ENCODE peak calls at places on chromosomes 2 and 18, in nine cellular contexts. One of them, this sample, is unnamed.

GRCh38 chr18:48956378-48956777 is 5.6 kb upstream of the SMAD7 start:
- DNase-seq in CD8-positive, alpha-beta T cell: no peak
- DNase-seq in nephron progenitor cell: no peak
- DNase-seq in heart left ventricle: no peak
- DNase-seq in stomach: no peak
- DNase-seq in progenitor cell of endocrine pancreas: no peak
- DNase-seq in dorsolateral prefrontal cortex: no peak
- DNase-seq in GM10248: no peak
- DNase-seq in fibroblast of pulmonary artery: peak; percentile 92
- DNase-seq in this sample: no peak

GRCh38 chr2:37566517-37566961 is 104.9 kb downstream of the CDC42EP3 start:
- DNase-seq in CD8-positive, alpha-beta T cell: no peak
- DNase-seq in nephron progenitor cell: no peak
- DNase-seq in heart left ventricle: no peak
- DNase-seq in stomach: no peak
- DNase-seq in progenitor cell of endocrine pancreas: no peak
- DNase-seq in dorsolateral prefrontal cortex: no peak
- DNase-seq in GM10248: no peak
- DNase-seq in fibroblast of pulmonary artery: peak; percentile 49
- DNase-seq in this sample: no peak

GRCh38 chr2:239721991-239722759 is 303.0 kb downstream of the NDUFA10 start:
- DNase-seq in CD8-positive, alpha-beta T cell: no peak
- DNase-seq in nephron progenitor cell: no peak
- DNase-seq in heart left ventricle: no peak
- DNase-seq in stomach: peak; percentile 16
- DNase-seq in progenitor cell of endocrine pancreas: no peak
- DNase-seq in dorsolateral prefrontal cortex: no peak
- DNase-seq in GM10248: no peak
- DNase-seq in fibroblast of pulmonary artery: no peak
- DNase-seq in this sample: no peak

GRCh38 chr2:196166876-196167275 is 4.5 kb downstream of the STK17B start:
- DNase-seq in CD8-positive, alpha-beta T cell: no peak
- DNase-seq in nephron progenitor cell: no peak
- DNase-seq in heart left ventricle: no peak
- DNase-seq in stomach: no peak
- DNase-seq in progenitor cell of endocrine pancreas: no peak
- DNase-seq in dorsolateral prefrontal cortex: no peak
- DNase-seq in GM10248: no peak
- DNase-seq in fibroblast of pulmonary artery: peak; percentile 66
- DNase-seq in this sample: no peak

GRCh38 chr2:158463496-158464095 is 6.8 kb downstream of the PKP4 start:
- DNase-seq in CD8-positive, alpha-beta T cell: no peak
- DNase-seq in nephron progenitor cell: peak; percentile 14
- DNase-seq in heart left ventricle: no peak
- DNase-seq in stomach: no peak
- DNase-seq in progenitor cell of endocrine pancreas: no peak
- DNase-seq in dorsolateral prefrontal cortex: no peak
- DNase-seq in GM10248: no peak
- DNase-seq in fibroblast of pulmonary artery: peak; percentile 21
- DNase-seq in this sample: no peak

GRCh38 chr2:200467806-200468686 is 41.8 kb downstream of the KCTD18 start:
- DNase-seq in CD8-positive, alpha-beta T cell: no peak
- DNase-seq in nephron progenitor cell: no peak
- DNase-seq in heart left ventricle: no peak
- DNase-seq in stomach: no peak
- DNase-seq in progenitor cell of endocrine pancreas: no peak
- DNase-seq in dorsolateral prefrontal cortex: no peak
- DNase-seq in GM10248: no peak
- DNase-seq in fibroblast of pulmonary artery: no peak
- DNase-seq in this sample: no peak

GRCh38 chr2:238940806-238941205 is 92.9 kb downstream of the TWIST2 start:
- DNase-seq in CD8-positive, alpha-beta T cell: no peak
- DNase-seq in nephron progenitor cell: no peak
- DNase-seq in heart left ventricle: no peak
- DNase-seq in stomach: no peak
- DNase-seq in progenitor cell of endocrine pancreas: no peak
- DNase-seq in dorsolateral prefrontal cortex: no peak
- DNase-seq in GM10248: no peak
- DNase-seq in fibroblast of pulmonary artery: no peak
- DNase-seq in this sample: no peak

GRCh38 chr2:217854684-217855083 is 148.1 kb downstream of the TNS1 start:
- DNase-seq in CD8-positive, alpha-beta T cell: no peak
- DNase-seq in nephron progenitor cell: no peak
- DNase-seq in heart left ventricle: no peak
- DNase-seq in stomach: no peak
- DNase-seq in progenitor cell of endocrine pancreas: no peak
- DNase-seq in dorsolateral prefrontal cortex: no peak
- DNase-seq in GM10248: no peak
- DNase-seq in fibroblast of pulmonary artery: no peak
- DNase-seq in this sample: no peak

GRCh38 chr2:160269803-160270570 is 69.9 kb upstream of the ITGB6 start:
- DNase-seq in CD8-positive, alpha-beta T cell: peak; percentile 66
- DNase-seq in nephron progenitor cell: peak; percentile 82
- DNase-seq in heart left ventricle: peak; percentile 92
- DNase-seq in stomach: peak; percentile 79
- DNase-seq in progenitor cell of endocrine pancreas: peak; percentile 77
- DNase-seq in dorsolateral prefrontal cortex: peak; percentile 66
- DNase-seq in GM10248: peak; percentile 70
- DNase-seq in fibroblast of pulmonary artery: peak; percentile 95
- DNase-seq in this sample: peak; percentile 64

GRCh38 chr2:124162256-124162655 is 137.2 kb downstream of the CNTNAP5 start:
- DNase-seq in CD8-positive, alpha-beta T cell: no peak
- DNase-seq in nephron progenitor cell: no peak
- DNase-seq in heart left ventricle: no peak
- DNase-seq in stomach: no peak
- DNase-seq in progenitor cell of endocrine pancreas: no peak
- DNase-seq in dorsolateral prefrontal cortex: no peak
- DNase-seq in GM10248: no peak
- DNase-seq in fibroblast of pulmonary artery: no peak
- DNase-seq in this sample: no peak

GRCh38 chr2:23685201-23685600 is 241.7 kb downstream of the ATAD2B start:
- DNase-seq in CD8-positive, alpha-beta T cell: no peak
- DNase-seq in nephron progenitor cell: no peak
- DNase-seq in heart left ventricle: no peak
- DNase-seq in stomach: no peak
- DNase-seq in progenitor cell of endocrine pancreas: no peak
- DNase-seq in dorsolateral prefrontal cortex: no peak
- DNase-seq in GM10248: no peak
- DNase-seq in fibroblast of pulmonary artery: no peak
- DNase-seq in this sample: no peak

GRCh38 chr2:88857274-88857741 is 165.8 kb downstream of the RPIA start:
- DNase-seq in CD8-positive, alpha-beta T cell: no peak
- DNase-seq in nephron progenitor cell: no peak
- DNase-seq in heart left ventricle: no peak
- DNase-seq in stomach: no peak
- DNase-seq in progenitor cell of endocrine pancreas: no peak
- DNase-seq in dorsolateral prefrontal cortex: no peak
- DNase-seq in GM10248: no peak
- DNase-seq in fibroblast of pulmonary artery: no peak
- DNase-seq in this sample: no peak

GRCh38 chr2:217903859-217904613 is 98.8 kb downstream of the TNS1 start:
- DNase-seq in CD8-positive, alpha-beta T cell: no peak
- DNase-seq in nephron progenitor cell: peak; percentile 61
- DNase-seq in heart left ventricle: peak; percentile 92
- DNase-seq in stomach: peak; percentile 81
- DNase-seq in progenitor cell of endocrine pancreas: no peak
- DNase-seq in dorsolateral prefrontal cortex: peak; percentile 42
- DNase-seq in GM10248: no peak
- DNase-seq in fibroblast of pulmonary artery: peak; percentile 88
- DNase-seq in this sample: no peak

GRCh38 chr2:46368416-46368815 is 71.2 kb downstream of the EPAS1 start:
- DNase-seq in CD8-positive, alpha-beta T cell: no peak
- DNase-seq in nephron progenitor cell: no peak
- DNase-seq in heart left ventricle: no peak
- DNase-seq in stomach: no peak
- DNase-seq in progenitor cell of endocrine pancreas: no peak
- DNase-seq in dorsolateral prefrontal cortex: no peak
- DNase-seq in GM10248: no peak
- DNase-seq in fibroblast of pulmonary artery: no peak
- DNase-seq in this sample: no peak

GRCh38 chr18:53567935-53568574 is 656.4 kb downstream of the MBD2 start:
- DNase-seq in CD8-positive, alpha-beta T cell: no peak
- DNase-seq in nephron progenitor cell: peak; percentile 11
- DNase-seq in heart left ventricle: no peak
- DNase-seq in stomach: no peak
- DNase-seq in progenitor cell of endocrine pancreas: no peak
- DNase-seq in dorsolateral prefrontal cortex: no peak
- DNase-seq in GM10248: peak; percentile 41
- DNase-seq in fibroblast of pulmonary artery: peak; percentile 57
- DNase-seq in this sample: no peak
- TF ChIP-seq CTCF in CD8-positive, alpha-beta T cell: peak; percentile 42
- TF ChIP-seq CTCF in nephron progenitor cell: peak; percentile 62
- TF ChIP-seq CTCF in heart left ventricle: peak; percentile 49
- TF ChIP-seq CTCF in stomach: peak; percentile 51
- TF ChIP-seq CTCF in progenitor cell of endocrine pancreas: peak; percentile 66
- TF ChIP-seq CTCF in dorsolateral prefrontal cortex: peak; percentile 67
- TF ChIP-seq CTCF in GM10248: peak; percentile 58
- TF ChIP-seq CTCF in fibroblast of pulmonary artery: peak; percentile 64
- TF ChIP-seq CTCF in this sample: peak; percentile 40

GRCh38 chr2:36545871-36546416 is 52.0 kb downstream of the FEZ2 start:
- DNase-seq in CD8-positive, alpha-beta T cell: no peak
- DNase-seq in nephron progenitor cell: no peak
- DNase-seq in heart left ventricle: no peak
- DNase-seq in stomach: no peak
- DNase-seq in progenitor cell of endocrine pancreas: no peak
- DNase-seq in dorsolateral prefrontal cortex: no peak
- DNase-seq in GM10248: no peak
- DNase-seq in fibroblast of pulmonary artery: no peak
- DNase-seq in this sample: no peak
- TF ChIP-seq CTCF in CD8-positive, alpha-beta T cell: no peak
- TF ChIP-seq CTCF in nephron progenitor cell: no peak
- TF ChIP-seq CTCF in heart left ventricle: no peak
- TF ChIP-seq CTCF in stomach: peak; percentile 8
- TF ChIP-seq CTCF in progenitor cell of endocrine pancreas: no peak
- TF ChIP-seq CTCF in dorsolateral prefrontal cortex: no peak
- TF ChIP-seq CTCF in GM10248: no peak
- TF ChIP-seq CTCF in fibroblast of pulmonary artery: no peak
- TF ChIP-seq CTCF in this sample: no peak

GRCh38 chr2:59025157-59025757 is 784.1 kb upstream of the FANCL start:
- DNase-seq in CD8-positive, alpha-beta T cell: peak; percentile 13
- DNase-seq in nephron progenitor cell: peak; percentile 72
- DNase-seq in heart left ventricle: no peak
- DNase-seq in stomach: peak; percentile 27
- DNase-seq in progenitor cell of endocrine pancreas: peak; percentile 24
- DNase-seq in dorsolateral prefrontal cortex: peak; percentile 10
- DNase-seq in GM10248: peak; percentile 24
- DNase-seq in fibroblast of pulmonary artery: peak; percentile 56
- DNase-seq in this sample: peak; percentile 50
- TF ChIP-seq CTCF in CD8-positive, alpha-beta T cell: no peak
- TF ChIP-seq CTCF in nephron progenitor cell: peak; percentile 88
- TF ChIP-seq CTCF in heart left ventricle: peak; percentile 37
- TF ChIP-seq CTCF in stomach: peak; percentile 42
- TF ChIP-seq CTCF in progenitor cell of endocrine pancreas: peak; percentile 91
- TF ChIP-seq CTCF in dorsolateral prefrontal cortex: peak; percentile 55
- TF ChIP-seq CTCF in GM10248: peak; percentile 77
- TF ChIP-seq CTCF in fibroblast of pulmonary artery: peak; percentile 84
- TF ChIP-seq CTCF in this sample: peak; percentile 45

DNA sequence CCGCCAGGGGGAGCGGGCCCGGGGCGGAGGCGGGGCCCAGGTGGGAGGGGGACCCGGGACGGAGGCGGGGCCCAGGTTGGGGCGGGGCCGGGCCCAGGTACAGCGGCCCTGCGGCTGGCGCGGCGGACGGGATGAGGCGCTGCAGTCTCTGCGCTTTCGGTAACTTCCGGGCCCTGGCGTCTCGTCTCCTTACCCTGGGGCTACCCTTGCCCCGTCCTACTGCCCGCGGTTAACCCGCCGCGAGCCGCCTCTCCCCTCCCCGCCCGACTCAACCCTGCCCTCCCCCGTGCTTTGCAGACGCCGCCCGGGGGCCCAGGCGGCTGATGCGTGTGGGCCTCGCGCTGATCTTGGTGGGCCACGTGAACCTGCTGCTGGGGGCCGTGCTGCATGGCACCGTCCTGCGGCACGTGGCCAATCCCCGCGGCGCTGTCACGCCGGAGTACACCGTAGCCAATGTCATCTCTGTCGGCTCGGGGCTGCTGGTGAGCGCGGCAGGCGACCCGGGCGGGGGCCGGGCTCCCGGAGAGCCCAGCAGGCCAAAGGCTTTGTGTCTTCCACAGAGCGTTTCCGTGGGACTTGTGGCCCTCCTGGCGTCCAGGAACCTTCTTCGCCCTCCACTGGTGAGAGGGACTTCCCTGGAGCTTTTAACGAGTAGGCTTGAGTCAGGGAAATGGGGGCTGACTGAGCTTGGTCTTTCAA is at the start of gene KRTCAP3:
- DNase-seq in CD8-positive, alpha-beta T cell: peak; percentile 39
- DNase-seq in nephron progenitor cell: peak; percentile 76
- DNase-seq in heart left ventricle: no peak
- DNase-seq in stomach: peak; percentile 87
- DNase-seq in progenitor cell of endocrine pancreas: peak; percentile 73
- DNase-seq in dorsolateral prefrontal cortex: peak; percentile 23
- DNase-seq in GM10248: peak; percentile 82
- DNase-seq in fibroblast of pulmonary artery: no peak
- DNase-seq in this sample: peak; percentile 68
- TF ChIP-seq CTCF in CD8-positive, alpha-beta T cell: no peak
- TF ChIP-seq CTCF in nephron progenitor cell: no peak
- TF ChIP-seq CTCF in heart left ventricle: no peak
- TF ChIP-seq CTCF in stomach: no peak
- TF ChIP-seq CTCF in progenitor cell of endocrine pancreas: peak; percentile 62
- TF ChIP-seq CTCF in dorsolateral prefrontal cortex: no peak
- TF ChIP-seq CTCF in GM10248: no peak
- TF ChIP-seq CTCF in fibroblast of pulmonary artery: no peak
- TF ChIP-seq CTCF in this sample: no peak